ENCODE peak calls at places on chromosome 19, in five cellular contexts. F is AG09319, S is left ventricle myocardium inferior, X is hepatocyte, R is AG09309. D is an unnamed sample.

GRCh38 chr19:58558066-58558622 is at the start of gene UBE2M:
- DNase-seq in F (no peak), S (peak; percentile 58), X (peak; percentile 96), R (no peak), D (no peak)

GRCh38 chr19:31885280-31885853 is 460.0 kb upstream of the ZNF507 start:
- DNase-seq in F (no peak), S (no peak), X (no peak), R (no peak), D (no peak)

GRCh38 chr19:1057185-1057857 is 9.6 kb upstream of the ARHGAP45 start:
- DNase-seq in F (no peak), S (no peak), X (no peak), R (no peak), D (no peak)

GRCh38 chr19:37506387-37507166 is at the start of gene ZNF793:
- DNase-seq in F (peak; percentile 29), S (peak; percentile 85), X (peak; percentile 91), R (peak; percentile 39), D (no peak)

GRCh38 chr19:13055213-13056051 is 47.2 kb downstream of the LYL1 start:
- DNase-seq in F (peak; percentile 89), S (peak; percentile 84), X (peak; percentile 89), R (peak; percentile 87), D (peak; percentile 76)

GRCh38 chr19:1041835-1042685 is 2.2 kb downstream of the ABCA7 start:
- DNase-seq in F (no peak), S (no peak), X (no peak), R (no peak), D (no peak)

GRCh38 chr19:57888494-57889231 is at the start of gene ZNF814:
- DNase-seq in F (peak; percentile 44), S (peak; percentile 86), X (peak; percentile 90), R (peak; percentile 29), D (peak; percentile 42)

GRCh38 chr19:50815443-50815842 is 8.1 kb downstream of the KLK1 start:
- DNase-seq in F (no peak), S (no peak), X (no peak), R (no peak), D (no peak)

GRCh38 chr19:15866646-15867045 is 31.2 kb downstream of the CYP4F2 start:
- DNase-seq in F (no peak), S (no peak), X (no peak), R (no peak), D (no peak)

GRCh38 chr19:11111117-11111770 is 22.0 kb downstream of the LDLR start:
- DNase-seq in F (no peak), S (no peak), X (no peak), R (no peak), D (no peak)

GRCh38 chr19:11105014-11105636 is 15.9 kb downstream of the LDLR start:
- DNase-seq in F (no peak), S (no peak), X (no peak), R (no peak), D (no peak)

GRCh38 chr19:11102944-11103343 is 13.7 kb downstream of the LDLR start:
- DNase-seq in F (no peak), S (no peak), X (no peak), R (no peak), D (no peak)

GRCh38 chr19:11111771-11112144 is 22.5 kb downstream of the LDLR start:
- DNase-seq in F (no peak), S (no peak), X (no peak), R (no peak), D (no peak)

GRCh38 chr19:11106477-11106876 is 17.2 kb downstream of the LDLR start:
- DNase-seq in F (no peak), S (peak; percentile 80), X (no peak), R (no peak), D (no peak)
- TF ChIP-seq CTCF in F (no peak), S (peak; percentile 11), X (no peak), R (no peak), D (no peak)

GRCh38 chr19:10701955-10702307 is 692 bp downstream of the QTRT1 start:
- DNase-seq in F (no peak), S (no peak), X (peak; percentile 46), R (no peak), D (no peak)
- TF ChIP-seq CTCF in F (no peak), S (no peak), X (peak; percentile 19), R (no peak), D (no peak)

GRCh38 chr19:38556521-38557174 is 61.1 kb downstream of the MAP4K1 start:
- DNase-seq in F (no peak), S (no peak), X (no peak), R (no peak), D (no peak)
- TF ChIP-seq CTCF in F (no peak), S (no peak), X (no peak), R (peak; percentile 14), D (no peak)

GRCh38 chr19:18441804-18442788 is 4.2 kb upstream of the ISYNA1 start:
- DNase-seq in F (no peak), S (no peak), X (no peak), R (no peak), D (no peak)

GRCh38 chr19:18439025-18439909 is 1.3 kb upstream of the ISYNA1 start:
- DNase-seq in F (no peak), S (no peak), X (no peak), R (no peak), D (no peak)

GRCh38 chr19:18439910-18440237 is 1.9 kb upstream of the ISYNA1 start:
- DNase-seq in F (no peak), S (no peak), X (no peak), R (no peak), D (no peak)

GRCh38 chr19:18440936-18441803 is 3.2 kb upstream of the ISYNA1 start:
- DNase-seq in F (no peak), S (no peak), X (no peak), R (no peak), D (no peak)

DNA sequence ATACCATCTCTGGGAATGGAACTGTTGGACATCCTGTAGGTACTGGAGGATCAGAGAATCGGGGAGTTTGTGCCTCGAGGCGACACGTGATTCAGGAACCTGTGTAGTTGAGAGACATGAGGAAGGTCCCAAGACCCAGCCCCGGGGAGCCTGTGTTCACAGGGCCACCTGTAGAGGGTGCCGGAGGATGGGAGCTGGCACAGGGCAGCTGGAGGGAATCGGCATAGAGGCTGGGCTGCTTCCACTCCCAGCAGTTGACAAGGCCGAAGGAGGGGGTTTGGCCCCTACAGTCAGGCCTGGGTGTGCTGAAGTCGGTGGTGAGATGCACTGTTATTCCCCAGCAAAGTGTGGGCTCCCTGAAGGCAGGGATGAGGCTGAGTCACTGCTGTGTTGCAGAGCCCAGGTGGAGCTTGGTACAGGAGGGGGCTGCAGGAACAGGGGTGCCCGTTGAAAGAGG is 2.5 kb upstream of the ISYNA1 start:
- DNase-seq in F (no peak), S (peak; percentile 27), X (no peak), R (no peak), D (no peak)
- TF ChIP-seq CTCF in F (peak; percentile 30), S (peak; percentile 43), X (peak; percentile 21), R (peak; percentile 25), D (peak; percentile 9)

GRCh38 chr19:34597596-34597995 is 79.4 kb downstream of the SCGB2B2 start:
- DNase-seq in F (no peak), S (no peak), X (no peak), R (no peak), D (no peak)
- TF ChIP-seq CTCF in F (no peak), S (no peak), X (no peak), R (no peak), D (no peak)

GRCh38 chr19:28468701-28469459 is 744.1 kb downstream of the UQCRFS1 start:
- DNase-seq in F (no peak), S (no peak), X (peak; percentile 79), R (peak; percentile 55), D (no peak)
- TF ChIP-seq CTCF in F (no peak), S (no peak), X (peak; percentile 19), R (no peak), D (no peak)

GRCh38 chr19:3653865-3654513 is 27.4 kb upstream of the CACTIN start:
- DNase-seq in F (no peak), S (no peak), X (no peak), R (no peak), D (no peak)
- TF ChIP-seq CTCF in F (no peak), S (no peak), X (no peak), R (peak; percentile 22), D (peak; percentile 13)